ENCODE peak calls at places on chromosome 2, in ten cellular contexts. D is tibial nerve, R is prostate gland, U is heart left ventricle, B is hepatocyte, M is right atrium auricular region, Z is neural progenitor cell, X is uterus, A is colonic mucosa, N is kidney. O is an unnamed sample.

GRCh38 chr2:55431982-55432627 is 12.4 kb upstream of the CCDC88A start:
- DNase-seq in Z (peak; percentile 38), D (no peak), B (peak; percentile 43), X (no peak), N (no peak), M (no peak), A (no peak), U (no peak), R (no peak), O (peak; percentile 37)

GRCh38 chr2:233853883-233854240 is 473 bp downstream of the HJURP start:
- DNase-seq in M (no peak), U (no peak), A (no peak), N (no peak), B (no peak), Z (no peak), X (no peak), D (no peak), R (no peak), O (no peak)

GRCh38 chr2:237702439-237703397 is 75.3 kb downstream of the LRRFIP1 start:
- DNase-seq in U (peak; percentile 70), N (no peak), D (no peak), A (peak; percentile 16), X (peak; percentile 75), M (no peak), R (no peak), B (peak; percentile 72), Z (peak; percentile 51), O (no peak)

GRCh38 chr2:227016894-227017293 is 147.1 kb downstream of the COL4A4 start:
- DNase-seq in X (no peak), U (no peak), M (no peak), A (no peak), N (no peak), D (no peak), Z (no peak), R (no peak), B (no peak), O (no peak)

GRCh38 chr2:232351686-232352510 is 26.7 kb upstream of the ALPP start:
- DNase-seq in B (no peak), D (no peak), Z (no peak), R (no peak), N (no peak), A (no peak), U (no peak), X (no peak), M (no peak), O (no peak)

GRCh38 chr2:182593394-182593707 is 122.7 kb upstream of the DNAJC10 start:
- DNase-seq in X (no peak), Z (no peak), N (no peak), M (no peak), R (no peak), U (no peak), A (no peak), D (no peak), B (no peak), O (no peak)

GRCh38 chr2:231597014-231597611 is 4.4 kb downstream of the TEX44 start:
- DNase-seq in X (no peak), R (no peak), M (no peak), U (peak; percentile 38), N (peak; percentile 94), D (no peak), A (no peak), B (no peak), Z (no peak), O (no peak)

GRCh38 chr2:138742446-138743057 is 37.6 kb downstream of the NXPH2 start:
- DNase-seq in X (no peak), D (no peak), Z (no peak), B (no peak), N (no peak), M (no peak), U (no peak), R (no peak), A (no peak), O (no peak)

GRCh38 chr2:56531668-56532420 is 348.1 kb downstream of the CCDC85A start:
- DNase-seq in B (no peak), N (no peak), U (no peak), Z (no peak), X (no peak), D (no peak), R (peak; percentile 6), A (no peak), M (no peak), O (no peak)

GRCh38 chr2:176473177-176473576 is 203.9 kb downstream of the MTX2 start:
- DNase-seq in R (peak; percentile 77), X (peak; percentile 66), Z (no peak), D (peak; percentile 7), N (no peak), A (no peak), U (no peak), B (no peak), M (no peak), O (peak; percentile 8)

GRCh38 chr2:203446071-203446481 is 89.0 kb downstream of the RAPH1 start:
- DNase-seq in D (no peak), N (no peak), A (no peak), R (no peak), B (no peak), M (no peak), U (no peak), Z (no peak), X (no peak), O (no peak)

GRCh38 chr2:203594541-203594940 is 59.4 kb upstream of the RAPH1 start:
- DNase-seq in B (no peak), A (no peak), D (no peak), X (no peak), R (no peak), M (no peak), N (no peak), Z (no peak), U (no peak), O (no peak)

GRCh38 chr2:109475531-109476210 is 138.1 kb downstream of the SEPTIN10 start:
- DNase-seq in A (no peak), Z (no peak), B (no peak), N (peak; percentile 33), D (no peak), X (no peak), U (no peak), R (no peak), M (no peak), O (no peak)

GRCh38 chr2:9753665-9754531 is 89.4 kb upstream of the TAF1B start:
- DNase-seq in Z (no peak), R (peak; percentile 48), X (no peak), M (no peak), N (peak; percentile 80), A (peak; percentile 48), B (no peak), D (no peak), U (no peak), O (peak; percentile 57)

GRCh38 chr2:20613342-20613916 is 37.5 kb downstream of the HS1BP3 start:
- DNase-seq in B (no peak), M (no peak), U (no peak), Z (no peak), N (peak; percentile 66), X (peak; percentile 17), R (no peak), D (no peak), A (no peak), O (no peak)
- H3K4me1 ChIP-seq in B (peaks cover 40% of the 10 kb centered on the region), M (peaks cover 99% of the 10 kb centered on the region), U (peaks cover 99% of the 10 kb centered on the region), Z (peaks cover 37% of the 10 kb centered on the region), N (peaks cover 65% of the 10 kb centered on the region), X (peaks cover 45% of the 10 kb centered on the region), R (peaks cover 23% of the 10 kb centered on the region), D (peaks cover 92% of the 10 kb centered on the region), A (no peaks in the 10 kb centered on the region), O (no peaks in the 10 kb centered on the region)

GRCh38 chr2:77232909-77233308 is 289.3 kb downstream of the LRRTM4 start:
- DNase-seq in R (no peak), B (no peak), M (no peak), D (no peak), Z (no peak), N (no peak), X (no peak), A (no peak), U (no peak), O (no peak)
- H3K4me3 ChIP-seq in R (no peak overlapping the region), B (no peak overlapping the region), M (no peak overlapping the region), D (no peak overlapping the region), Z (no peak overlapping the region), N (no peak overlapping the region), X (no peak overlapping the region), A (no peak overlapping the region), U (no peak overlapping the region), O (no peak overlapping the region)

DNA sequence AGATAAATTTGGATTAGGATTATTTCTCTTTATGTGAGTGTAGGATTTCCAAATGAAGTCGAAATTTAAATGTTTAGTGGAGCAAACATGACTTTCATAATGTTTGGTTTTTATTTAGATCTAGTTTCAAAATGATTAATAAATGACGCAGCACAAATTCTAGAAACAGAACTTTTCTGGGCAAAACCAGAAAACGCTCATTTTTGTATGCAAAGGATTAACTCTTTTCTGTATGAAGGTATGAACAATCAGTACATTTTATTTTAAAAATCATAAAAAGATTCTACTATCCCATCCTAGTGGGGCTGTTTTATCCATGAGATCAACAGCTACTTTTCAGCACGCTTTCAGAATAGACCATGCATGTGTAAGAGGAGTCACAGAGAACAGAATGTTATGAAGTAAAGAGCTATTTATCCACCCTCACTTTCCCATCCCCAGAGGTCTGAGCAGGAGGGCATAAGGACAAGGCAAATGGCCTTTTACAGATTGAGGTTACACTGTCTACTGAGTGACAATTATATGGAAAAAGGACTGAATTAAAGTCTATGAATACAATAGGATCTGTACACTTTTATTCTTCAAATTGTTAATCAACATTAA is 270.8 kb downstream of the ZEB2 start:
- DNase-seq in N (no peak), X (no peak), A (no peak), U (no peak), Z (no peak), B (no peak), R (no peak), D (no peak), M (no peak), O (no peak)
- H3K27ac ChIP-seq in N (no peak overlapping the region), X (no peak overlapping the region), A (no peak overlapping the region), U (no peak overlapping the region), Z (no peak overlapping the region), B (no peak overlapping the region), R (no peak overlapping the region), D (peak overlapping the region; percentile 47), M (no peak overlapping the region), O (no peak overlapping the region)

GRCh38 chr2:216257089-216257488 is 115.2 kb downstream of the MARCHF4 start:
- DNase-seq in B (no peak), M (no peak), U (no peak), D (no peak), N (no peak), R (no peak), A (no peak), Z (no peak), X (no peak), O (no peak)

GRCh38 chr2:216261042-216261537 is 111.2 kb downstream of the MARCHF4 start:
- DNase-seq in M (no peak), D (no peak), A (no peak), B (no peak), R (no peak), U (no peak), N (no peak), Z (no peak), X (no peak), O (no peak)

GRCh38 chr2:216259081-216259480 is 113.2 kb downstream of the MARCHF4 start:
- DNase-seq in N (no peak), A (no peak), U (no peak), Z (no peak), X (no peak), D (no peak), R (no peak), B (no peak), M (no peak), O (no peak)

DNA sequence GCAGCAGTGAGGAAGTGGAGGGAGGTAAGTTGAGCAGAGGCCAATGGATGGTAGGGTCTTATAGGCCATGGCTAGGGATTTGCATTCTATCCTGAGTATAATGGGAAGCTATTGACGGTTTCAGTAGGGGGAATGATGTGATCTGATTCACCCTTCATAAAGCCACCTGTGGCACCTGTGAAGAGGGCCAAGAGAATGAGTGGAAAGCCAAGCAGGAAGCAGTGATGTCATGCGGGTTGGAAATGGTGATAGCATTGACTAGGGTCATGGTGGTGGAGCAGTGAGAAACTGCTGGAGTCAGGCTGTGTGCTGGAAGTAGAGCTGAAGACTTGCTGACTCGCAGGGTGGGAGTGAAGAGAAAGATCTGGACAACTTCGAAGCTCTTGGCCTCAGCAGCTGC is 111.7 kb downstream of the MARCHF4 start:
- DNase-seq in A (no peak), R (no peak), Z (no peak), X (no peak), B (no peak), U (no peak), M (no peak), N (no peak), D (no peak), O (no peak)
- H3K4me1 ChIP-seq in A (no peaks in the 10 kb centered on the region), R (no peaks in the 10 kb centered on the region), Z (no peaks in the 10 kb centered on the region), X (no peaks in the 10 kb centered on the region), B (no peaks in the 10 kb centered on the region), U (no peaks in the 10 kb centered on the region), M (no peaks in the 10 kb centered on the region), N (no peaks in the 10 kb centered on the region), D (no peaks in the 10 kb centered on the region), O (no peaks in the 10 kb centered on the region)